ENCODE peak calls at places on chromosome 3, in six cellular contexts. E is upper lobe of left lung, P is stomach, L is SK-N-SH, C is sigmoid colon, V is transverse colon. O is an unnamed sample.

GRCh38 chr3:170862618-170863374 is 7.2 kb downstream of the RPL22L1 start:
- DNase-seq in L (no peak), E (no peak), P (no peak), V (no peak), C (no peak), O (no peak)

GRCh38 chr3:196344663-196345062 is 6.5 kb upstream of the TM4SF19 start:
- DNase-seq in V (no peak), L (no peak), C (no peak), E (no peak), P (no peak), O (no peak)

GRCh38 chr3:24202071-24202470 is 257.0 kb downstream of the NR1D2 start:
- DNase-seq in E (no peak), C (no peak), V (no peak), L (no peak), P (no peak), O (no peak)

GRCh38 chr3:183211390-183211789 is 41.7 kb upstream of the B3GNT5 start:
- DNase-seq in E (peak; percentile 65), P (peak; percentile 66), C (peak; percentile 69), L (no peak), V (no peak), O (no peak)

GRCh38 chr3:185757176-185757575 is 67.7 kb downstream of the IGF2BP2 start:
- DNase-seq in P (no peak), V (no peak), E (no peak), C (no peak), L (no peak), O (no peak)

GRCh38 chr3:196159952-196160804 is 51.0 kb downstream of the ZDHHC19 start:
- DNase-seq in L (no peak), P (peak; percentile 74), E (peak; percentile 88), C (no peak), V (peak; percentile 66), O (no peak)

GRCh38 chr3:64440498-64440897 is 215.2 kb upstream of the PRICKLE2 start:
- DNase-seq in E (peak; percentile 83), L (no peak), V (no peak), C (no peak), P (peak; percentile 70), O (no peak)

GRCh38 chr3:163953526-163953925 is 1124.8 kb downstream of the SI start:
- DNase-seq in V (no peak), P (no peak), L (no peak), C (peak; percentile 42), E (no peak), O (no peak)

GRCh38 chr3:150081084-150081483 is 110.4 kb upstream of the PFN2 start:
- DNase-seq in V (no peak), L (no peak), C (no peak), E (no peak), P (no peak), O (no peak)

GRCh38 chr3:47411696-47412452 is 31.1 kb downstream of the PTPN23 start:
- DNase-seq in L (no peak), V (no peak), P (no peak), E (no peak), C (peak; percentile 65), O (no peak)

GRCh38 chr3:123623346-123623880 is 38.6 kb upstream of the HACD2 start:
- DNase-seq in P (no peak), V (no peak), C (no peak), E (no peak), L (no peak), O (no peak)

GRCh38 chr3:148727242-148727641 is 29.5 kb downstream of the AGTR1 start:
- DNase-seq in E (no peak), C (no peak), L (peak; percentile 66), P (no peak), V (peak; percentile 18), O (no peak)

GRCh38 chr3:61908344-61908743 is 347.0 kb downstream of the PTPRG start:
- DNase-seq in E (no peak), C (no peak), L (no peak), V (no peak), P (no peak), O (no peak)

GRCh38 chr3:137764001-137764433 is at the start of gene SOX14:
- DNase-seq in E (peak; percentile 55), L (peak; percentile 48), C (no peak), P (peak; percentile 67), V (peak; percentile 35), O (no peak)
- TF ChIP-seq POLR2AphosphoS5 in E (no peak), L (no peak), C (no peak), P (no peak), V (no peak), O (no peak)

GRCh38 chr3:94158461-94158860 is 95.6 kb downstream of the NSUN3 start:
- DNase-seq in C (no peak), L (no peak), P (no peak), V (no peak), E (no peak), O (no peak)

GRCh38 chr3:94162700-94163099 is 99.8 kb downstream of the NSUN3 start:
- DNase-seq in E (no peak), V (no peak), C (no peak), P (no peak), L (no peak), O (no peak)

DNA sequence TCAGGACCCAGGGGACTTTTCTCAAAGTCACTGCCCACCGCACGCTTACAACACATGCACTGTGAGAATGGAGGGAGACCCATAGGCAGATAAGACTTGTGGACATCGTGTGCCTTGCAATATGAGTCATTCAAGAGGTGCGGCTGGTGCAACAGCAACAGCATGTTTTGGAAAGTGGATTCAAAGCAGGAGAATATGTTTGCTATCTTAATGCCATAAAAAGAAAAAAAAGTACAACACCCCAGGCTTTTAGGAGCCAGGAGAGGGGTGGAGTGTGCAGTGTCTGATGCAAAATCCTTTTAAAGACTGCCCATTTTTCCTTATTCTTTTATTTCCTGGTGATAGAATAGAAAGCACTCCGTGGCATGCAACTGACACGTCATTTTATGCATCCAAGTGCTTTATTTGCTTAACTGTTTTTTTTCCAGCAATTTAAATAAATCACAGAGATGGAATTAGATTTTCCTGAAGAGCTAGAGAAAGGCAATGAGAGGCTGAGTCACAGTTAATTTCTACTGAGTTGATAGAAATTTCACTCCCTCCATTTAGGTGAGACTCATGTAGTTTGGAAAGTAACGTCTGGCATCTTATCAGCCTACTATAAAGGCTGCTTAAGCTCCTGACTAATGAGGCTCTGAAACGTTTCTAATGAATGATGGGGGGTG is 96.3 kb downstream of the NSUN3 start:
- DNase-seq in C (no peak), L (no peak), P (no peak), V (no peak), E (no peak), O (no peak)
- TF ChIP-seq CTCF in C (no peak), L (peak; percentile 25), P (no peak), V (no peak), E (no peak), O (no peak)

GRCh38 chr3:15919971-15920370 is 122.2 kb upstream of the ANKRD28 start:
- DNase-seq in E (no peak), V (no peak), P (no peak), C (no peak), L (no peak), O (no peak)
- TF ChIP-seq POLR2AphosphoS5 in E (no peak), V (no peak), P (no peak), C (no peak), L (no peak), O (no peak)

GRCh38 chr3:157182879-157183278 is 22.9 kb upstream of the CCNL1 start:
- DNase-seq in L (no peak), P (no peak), C (no peak), E (no peak), V (no peak), O (no peak)
- TF ChIP-seq CTCF in L (no peak), P (no peak), C (no peak), E (no peak), V (no peak), O (no peak)

GRCh38 chr3:184582583-184582982 is 21.0 kb downstream of the EPHB3 start:
- DNase-seq in V (no peak), E (no peak), C (peak; percentile 86), L (no peak), P (no peak), O (no peak)
- TF ChIP-seq POLR2AphosphoS5 in V (no peak), E (no peak), C (peak; percentile 74), L (no peak), P (peak; percentile 27), O (no peak)

GRCh38 chr3:15974647-15975046 is 176.9 kb upstream of the ANKRD28 start:
- DNase-seq in C (no peak), P (no peak), V (no peak), E (no peak), L (no peak), O (no peak)
- TF ChIP-seq CTCF in C (no peak), P (no peak), V (no peak), E (no peak), L (peak; percentile 14), O (peak; percentile 39)

GRCh38 chr3:38018296-38019266 is 10.9 kb downstream of the PLCD1 start:
- DNase-seq in C (peak; percentile 56), V (peak; percentile 7), E (no peak), L (no peak), P (no peak), O (no peak)
- TF ChIP-seq POLR2AphosphoS5 in C (no peak), V (no peak), E (no peak), L (no peak), P (no peak), O (no peak)

DNA sequence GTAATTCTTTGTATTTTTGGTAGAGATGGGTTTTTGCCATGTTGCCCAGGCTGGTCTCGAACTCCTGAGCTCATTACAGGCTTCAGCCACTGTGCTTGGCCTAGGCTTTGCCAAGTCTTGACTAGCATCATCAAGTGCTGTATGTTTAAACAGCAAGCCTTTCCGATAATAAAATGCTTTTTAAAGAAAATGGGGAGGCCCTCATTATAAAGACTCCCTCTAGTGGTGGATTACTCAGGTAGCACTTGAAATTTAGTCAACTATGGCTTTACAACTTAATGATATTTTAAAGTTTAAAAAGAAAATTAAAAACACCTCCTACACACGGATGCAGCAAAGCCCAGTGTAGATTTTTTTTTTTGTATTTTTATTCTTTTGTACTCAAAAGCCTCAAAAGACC is 213.6 kb downstream of the GAP43 start:
- DNase-seq in E (no peak), V (no peak), P (no peak), L (peak; percentile 16), C (no peak), O (no peak)
- TF ChIP-seq CTCF in E (peak; percentile 22), V (peak; percentile 53), P (peak; percentile 22), L (peak; percentile 79), C (no peak), O (peak; percentile 83)